ENCODE peak calls at places on chromosomes 12 and 14, in ten cellular contexts. B, D, Z, T, J, N, O, E, W and K are unnamed samples.

GRCh38 chr12:95802482-95803264 is 12.1 kb upstream of the NTN4 start:
- DNase-seq in B (peak), D (no peak), Z (peak), T (no peak), J (no peak), N (no peak), O (no peak), E (no peak), W (peak), K (no peak)

GRCh38 chr14:54211562-54212308 is 185.1 kb upstream of the CDKN3 start:
- DNase-seq in B (peak), D (no peak), Z (peak), T (no peak), J (no peak), N (no peak), O (no peak), E (no peak), W (peak), K (no peak)

GRCh38 chr12:24739094-24739779 is 209.7 kb downstream of the BCAT1 start:
- DNase-seq in B (no peak), D (no peak), Z (no peak), T (no peak), J (no peak), N (no peak), O (no peak), E (no peak), W (no peak), K (no peak)

GRCh38 chr12:88388566-88389269 is 191.6 kb downstream of the KITLG start:
- DNase-seq in B (peak), D (no peak), Z (no peak), T (peak), J (no peak), N (no peak), O (no peak), E (peak), W (no peak), K (no peak)

GRCh38 chr14:101404426-101405170 is 156.7 kb upstream of the DIO3 start:
- DNase-seq in B (no peak), D (no peak), Z (no peak), T (no peak), J (no peak), N (no peak), O (no peak), E (no peak), W (no peak), K (no peak)

GRCh38 chr14:77158175-77158908 is 16.8 kb upstream of the ZDHHC22 start:
- DNase-seq in B (peak), D (no peak), Z (peak), T (no peak), J (no peak), N (peak), O (no peak), E (no peak), W (peak), K (no peak)

GRCh38 chr12:106648736-106649135 is 65.9 kb downstream of the RFX4 start:
- DNase-seq in B (no peak), D (no peak), Z (no peak), T (no peak), J (no peak), N (no peak), O (no peak), E (no peak), W (no peak), K (no peak)

GRCh38 chr12:3655331-3655900 is 97.5 kb downstream of the CRACR2A start:
- DNase-seq in B (no peak), D (no peak), Z (peak), T (no peak), J (no peak), N (peak), O (no peak), E (no peak), W (peak), K (no peak)

DNA sequence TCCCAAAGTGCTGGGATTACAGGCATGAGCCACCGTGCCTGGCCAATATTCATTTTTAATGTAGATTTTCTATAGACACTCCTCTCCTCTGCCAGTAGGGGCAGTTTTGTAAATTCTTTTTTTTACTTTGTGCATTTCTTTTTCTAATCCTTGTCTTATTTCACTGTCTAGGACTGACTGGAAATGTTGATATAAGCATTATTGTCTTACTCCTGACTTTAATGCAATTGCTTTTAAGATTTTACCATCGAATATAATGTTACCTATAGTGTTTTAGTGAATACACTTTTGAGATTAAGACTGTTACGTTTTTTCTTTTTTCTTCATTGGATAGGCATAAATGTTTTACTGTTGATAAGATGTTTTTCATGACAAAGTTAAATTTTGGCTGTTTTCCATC is 35.4 kb upstream of the EMP1 start:
- DNase-seq in B (no peak), D (no peak), Z (no peak), T (no peak), J (no peak), N (no peak), O (no peak), E (no peak), W (no peak), K (no peak)
- TF ChIP-seq CTCF in B (peak), D (peak), Z (no peak), T (peak), J (no peak), N (no peak), O (peak), E (peak), W (peak), K (peak)

GRCh38 chr14:61925043-61925442 is 162.8 kb downstream of the SNAPC1 start:
- DNase-seq in B (peak), D (no peak), Z (peak), T (no peak), J (no peak), N (no peak), O (no peak), E (no peak), W (peak), K (no peak)
- TF ChIP-seq CTCF in B (peak), D (no peak), Z (peak), T (peak), J (no peak), N (no peak), O (no peak), E (peak), W (peak), K (peak)

GRCh38 chr12:26921886-26922285 is 15.9 kb downstream of the INTS13 start:
- DNase-seq in B (no peak), D (no peak), Z (no peak), T (no peak), J (no peak), N (no peak), O (no peak), E (no peak), W (no peak), K (no peak)

GRCh38 chr12:26919216-26919555 is 18.6 kb downstream of the INTS13 start:
- DNase-seq in B (no peak), D (no peak), Z (no peak), T (no peak), J (no peak), N (no peak), O (no peak), E (no peak), W (peak), K (no peak)

GRCh38 chr12:26918321-26919215 is 19.2 kb downstream of the INTS13 start:
- DNase-seq in B (peak), D (peak), Z (no peak), T (no peak), J (no peak), N (no peak), O (no peak), E (no peak), W (peak), K (no peak)
- TF ChIP-seq CTCF in B (peak), D (no peak), Z (no peak), T (no peak), J (peak), N (no peak), O (peak), E (no peak), W (no peak), K (no peak)

GRCh38 chr14:49677643-49678042 is 10.4 kb downstream of the POLE2 start:
- DNase-seq in B (no peak), D (no peak), Z (no peak), T (no peak), J (no peak), N (peak), O (no peak), E (no peak), W (no peak), K (no peak)
- TF ChIP-seq CTCF in B (no peak), D (no peak), Z (no peak), T (peak), J (no peak), N (no peak), O (no peak), E (no peak), W (peak), K (peak)

GRCh38 chr14:55803506-55804197 is 223.6 kb downstream of the KTN1 start:
- DNase-seq in B (no peak), D (no peak), Z (no peak), T (no peak), J (no peak), N (no peak), O (no peak), E (no peak), W (peak), K (no peak)

GRCh38 chr14:55801121-55801520 is 221.1 kb downstream of the KTN1 start:
- DNase-seq in B (no peak), D (no peak), Z (no peak), T (no peak), J (no peak), N (no peak), O (no peak), E (no peak), W (no peak), K (no peak)

GRCh38 chr14:55805250-55805649 is 225.2 kb downstream of the KTN1 start:
- DNase-seq in B (no peak), D (no peak), Z (no peak), T (no peak), J (no peak), N (no peak), O (no peak), E (no peak), W (no peak), K (no peak)

GRCh38 chr14:55804198-55804553 is 224.2 kb downstream of the KTN1 start:
- DNase-seq in B (no peak), D (no peak), Z (no peak), T (no peak), J (no peak), N (no peak), O (no peak), E (no peak), W (no peak), K (no peak)

DNA sequence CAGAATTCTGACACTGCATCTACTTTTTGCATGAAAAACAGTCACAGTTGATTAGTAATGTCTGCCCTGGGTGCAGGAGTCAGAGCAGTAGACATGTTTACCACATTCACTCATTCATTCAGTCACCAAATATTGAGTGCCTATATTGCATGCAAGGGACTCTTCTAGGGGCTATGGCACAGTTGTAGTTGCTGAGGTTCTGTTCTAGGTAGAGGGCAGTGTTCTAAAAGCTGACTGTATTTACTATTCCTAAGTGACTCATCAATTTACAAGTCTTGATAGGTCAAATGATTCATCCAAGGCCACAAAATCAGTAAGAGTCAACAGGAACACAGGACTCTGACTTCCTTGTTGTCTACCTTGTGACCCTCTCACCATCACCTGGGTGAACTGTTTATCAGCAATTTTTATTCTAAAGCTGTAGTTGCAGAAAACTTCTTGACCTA is 223.0 kb downstream of the KTN1 start:
- DNase-seq in B (peak), D (no peak), Z (peak), T (no peak), J (no peak), N (peak), O (no peak), E (no peak), W (peak), K (no peak)
- TF ChIP-seq CTCF in B (peak), D (no peak), Z (peak), T (no peak), J (peak), N (peak), O (no peak), E (no peak), W (no peak), K (no peak)

DNA sequence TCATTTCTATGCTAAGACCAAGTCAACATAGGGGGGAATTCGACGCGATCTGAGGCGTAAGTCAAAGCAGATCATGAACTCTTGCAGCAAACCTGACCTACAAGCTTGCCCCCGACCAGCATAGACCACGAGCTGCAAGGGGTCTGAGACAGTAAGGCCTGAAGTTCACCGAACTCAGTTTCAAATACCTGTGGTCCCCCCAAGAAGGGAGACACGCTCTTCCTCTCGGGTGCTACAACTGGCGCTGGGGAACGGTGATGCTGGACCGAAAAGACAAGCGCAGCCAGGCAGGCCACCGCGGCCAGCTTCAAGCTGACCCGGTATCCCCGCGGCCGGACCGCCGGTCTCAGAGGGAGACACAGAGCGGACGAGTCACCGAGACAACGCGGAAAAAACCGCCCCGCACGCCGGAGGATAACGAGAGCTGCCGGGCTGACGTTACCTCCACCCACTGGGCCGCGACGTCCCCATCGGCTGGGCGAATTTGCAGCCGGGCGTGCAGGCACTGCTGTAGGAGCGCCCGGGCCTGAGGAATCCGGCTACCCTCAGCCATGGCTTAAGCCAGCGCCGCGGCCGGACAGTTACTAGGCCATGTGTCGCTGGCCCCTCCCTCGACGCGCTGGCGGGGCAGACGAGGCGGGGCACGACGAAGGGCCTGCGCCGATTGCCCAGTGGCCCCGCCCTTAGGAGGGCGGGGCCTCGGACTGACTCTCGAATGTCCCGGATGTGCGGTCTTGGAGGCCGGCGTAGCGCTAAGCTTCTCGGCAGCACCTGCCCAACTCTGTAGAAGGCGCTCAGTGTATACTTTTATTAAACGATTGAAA is at the start of gene DTD2:
- DNase-seq in B (peak), D (peak), Z (peak), T (peak), J (peak), N (peak), O (peak), E (peak), W (peak), K (peak)
- TF ChIP-seq CTCF in B (no peak), D (no peak), Z (no peak), T (no peak), J (no peak), N (no peak), O (no peak), E (no peak), W (no peak), K (no peak)

DNA sequence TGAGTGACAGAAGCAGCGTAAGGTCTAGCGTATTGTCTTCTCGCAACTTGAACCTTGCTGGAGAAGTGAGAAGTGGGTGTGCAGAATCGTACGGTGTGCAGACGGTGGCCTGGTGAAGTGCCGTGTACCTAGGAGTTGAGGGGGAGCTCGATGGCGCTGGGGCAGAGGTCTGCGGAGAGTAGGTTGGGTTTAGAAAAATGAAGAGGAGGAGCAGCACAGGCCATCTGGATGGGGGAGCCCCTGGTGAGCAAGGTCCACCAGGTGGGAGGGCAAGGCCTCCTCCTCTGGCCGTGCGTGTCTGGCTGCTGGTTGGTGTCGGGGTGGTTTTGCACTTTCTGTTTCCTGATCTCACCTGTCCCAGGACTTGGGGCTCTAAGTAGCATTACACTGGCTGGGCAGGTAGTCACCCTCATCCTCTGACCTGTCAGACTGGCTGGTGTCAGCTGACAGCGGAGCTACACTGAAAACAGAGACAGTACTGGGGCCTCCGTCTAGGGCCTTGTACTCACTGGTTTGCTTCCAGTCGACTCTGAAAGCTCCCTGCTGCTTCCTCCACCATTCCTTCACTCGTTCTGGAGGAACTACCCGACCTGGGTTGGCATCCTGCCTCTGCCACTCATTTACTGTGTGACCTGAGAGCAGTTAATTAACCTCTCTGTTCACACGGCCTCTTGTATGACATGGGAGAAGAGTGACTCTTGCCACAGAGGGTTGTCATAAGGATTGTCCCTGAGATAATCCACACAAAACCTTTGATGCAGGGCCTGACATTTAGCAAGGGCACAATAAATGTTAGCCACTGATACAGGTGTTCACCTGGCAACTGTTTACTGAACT is 228.3 kb downstream of the SLC41A2 start:
- DNase-seq in B (no peak), D (no peak), Z (no peak), T (no peak), J (no peak), N (no peak), O (no peak), E (no peak), W (no peak), K (no peak)
- TF ChIP-seq CTCF in B (no peak), D (no peak), Z (no peak), T (no peak), J (no peak), N (no peak), O (no peak), E (no peak), W (no peak), K (no peak)